ENCODE peak calls at places on chromosome 15, in nine cellular contexts. G is stimulated activated naive CD8-positive, alpha-beta T cell treated with anti-CD3 and anti-CD28 coated beads, Interleukin-15, amount 100 ng/mL, for 72 hours; U is right lobe of liver; X is EH; T is stimulated activated CD8-positive, alpha-beta memory T cell treated with anti-CD3 and anti-CD28 coated beads, Interleukin-4, amount 100 ng/mL, for 4 hours; I is thoracic aorta; L is NCI-H1092; B is T-helper 2 cell; Q is heart left ventricle. O is an unnamed sample.

GRCh38 chr15:50219820-50220219 is 37.8 kb downstream of the SLC27A2 start:
- DNase-seq in Q (no peak), L (no peak), G (no peak), I (no peak), B (no peak), T (no peak), X (peak; percentile 39), U (no peak), O (no peak)

GRCh38 chr15:50181206-50181982 is 602 bp upstream of the SLC27A2 start:
- DNase-seq in T (no peak), L (peak; percentile 4), I (no peak), U (peak; percentile 67), X (no peak), B (no peak), G (no peak), Q (no peak), O (no peak)

GRCh38 chr15:33059184-33059583 is 135.3 kb downstream of the FMN1 start:
- DNase-seq in T (no peak), U (no peak), Q (no peak), B (no peak), G (no peak), L (no peak), I (no peak), X (peak; percentile 50), O (no peak)

GRCh38 chr15:36888018-36888992 is 212.0 kb downstream of the MEIS2 start:
- DNase-seq in L (no peak), Q (no peak), I (no peak), U (no peak), T (no peak), G (no peak), B (no peak), X (peak; percentile 8), O (no peak)

GRCh38 chr15:69957175-69957574 is 140.5 kb downstream of the TLE3 start:
- DNase-seq in B (no peak), G (no peak), T (no peak), U (no peak), I (no peak), X (peak; percentile 10), L (no peak), Q (no peak), O (no peak)

GRCh38 chr15:86425746-86426145 is 346.1 kb downstream of the AGBL1 start:
- DNase-seq in G (no peak), L (no peak), X (no peak), Q (no peak), U (no peak), B (no peak), T (no peak), I (no peak), O (no peak)

GRCh38 chr15:35305906-35306305 is 220.8 kb upstream of the NANOGP8 start:
- DNase-seq in X (peak; percentile 94), G (no peak), Q (no peak), L (no peak), U (no peak), T (no peak), B (no peak), I (no peak), O (no peak)

GRCh38 chr15:80010131-80010673 is 39.2 kb upstream of the BCL2A1 start:
- DNase-seq in Q (no peak), T (no peak), X (peak; percentile 49), G (no peak), U (no peak), L (peak; percentile 50), I (no peak), B (no peak), O (no peak)

GRCh38 chr15:41809121-41809520 is 18.8 kb upstream of the JMJD7 start:
- DNase-seq in Q (no peak), G (no peak), B (no peak), X (peak; percentile 54), T (no peak), I (no peak), L (no peak), U (no peak), O (no peak)

GRCh38 chr15:47194718-47195117 is 522.6 kb upstream of the SEMA6D start:
- DNase-seq in Q (no peak), T (no peak), B (no peak), L (no peak), G (no peak), I (no peak), X (peak; percentile 23), U (no peak), O (no peak)